ENCODE peak calls at places on chromosomes 3 and 15, in six cellular contexts. D, P, Q, S, C and A are unnamed samples.

GRCh38 chr15:54387808-54388207 is 409.6 kb downstream of the UNC13C start:
- DNase-seq in D (no peak), S (no peak), P (no peak), C (no peak), Q (no peak), A (no peak)

GRCh38 chr3:139758654-139759291 is 81.0 kb upstream of the NMNAT3 start:
- DNase-seq in C (peak; percentile 85), Q (no peak), P (no peak), S (no peak), D (peak; percentile 87), A (no peak)

GRCh38 chr3:100165926-100166550 is 51.7 kb upstream of the FILIP1L start:
- DNase-seq in P (no peak), C (no peak), Q (no peak), D (no peak), S (no peak), A (no peak)

GRCh38 chr3:1406250-1406649 is 313.4 kb downstream of the CNTN6 start:
- DNase-seq in D (no peak), C (no peak), P (no peak), Q (no peak), S (no peak), A (no peak)

GRCh38 chr15:94584833-94585244 is 353.5 kb downstream of the MCTP2 start:
- DNase-seq in P (no peak), Q (no peak), S (no peak), C (no peak), D (no peak), A (peak; percentile 25)

GRCh38 chr15:33152502-33153109 is 41.9 kb downstream of the FMN1 start:
- DNase-seq in D (peak; percentile 61), S (no peak), P (no peak), Q (no peak), C (no peak), A (no peak)

GRCh38 chr3:138567403-138567802 is 26.7 kb downstream of the CEP70 start:
- DNase-seq in D (no peak), C (no peak), P (no peak), Q (no peak), S (no peak), A (no peak)

GRCh38 chr15:49908571-49909295 is 210.3 kb downstream of the ATP8B4 start:
- DNase-seq in S (no peak), C (no peak), D (no peak), P (no peak), Q (no peak), A (no peak)

GRCh38 chr3:192170659-192171058 is 556.7 kb downstream of the FGF12 start:
- DNase-seq in D (no peak), S (no peak), C (no peak), P (no peak), Q (no peak), A (no peak)

GRCh38 chr15:77507911-77508310 is 87.2 kb downstream of the HMG20A start:
- DNase-seq in Q (no peak), S (peak; percentile 55), D (peak; percentile 40), P (peak; percentile 81), C (no peak), A (peak; percentile 34)

GRCh38 chr3:45182915-45183881 is 37.0 kb upstream of the CDCP1 start:
- DNase-seq in Q (no peak), C (no peak), S (peak; percentile 84), P (no peak), D (peak; percentile 76), A (no peak)

GRCh38 chr3:195512798-195513345 is 30.3 kb downstream of the PPP1R2 start:
- DNase-seq in Q (no peak), S (no peak), C (peak; percentile 18), P (no peak), D (no peak), A (no peak)

GRCh38 chr3:178525180-178525704 is 11.0 kb upstream of the KCNMB2 start:
- DNase-seq in P (no peak), S (no peak), D (no peak), C (peak; percentile 17), Q (no peak), A (no peak)

GRCh38 chr3:152737021-152737908 is 97.7 kb upstream of the P2RY1 start:
- DNase-seq in S (no peak), D (peak; percentile 76), C (no peak), Q (no peak), P (peak; percentile 29), A (peak; percentile 48)

GRCh38 chr15:62431806-62432205 is 266.7 kb upstream of the C2CD4B start:
- DNase-seq in C (no peak), Q (no peak), P (no peak), S (no peak), D (no peak), A (no peak)
- TF ChIP-seq CTCF in C (no peak), Q (no peak), P (no peak), S (no peak), D (no peak), A (no peak)

GRCh38 chr15:57503911-57504598 is 87.6 kb upstream of the MYZAP start:
- DNase-seq in S (no peak), P (no peak), D (peak; percentile 27), C (peak; percentile 40), Q (no peak), A (no peak)

GRCh38 chr15:57504599-57504940 is 87.1 kb upstream of the MYZAP start:
- DNase-seq in D (no peak), Q (no peak), P (no peak), C (no peak), S (peak; percentile 56), A (no peak)

GRCh38 chr15:57505056-57505713 is 86.5 kb upstream of the MYZAP start:
- DNase-seq in C (no peak), Q (no peak), P (no peak), D (peak; percentile 17), S (peak; percentile 80), A (no peak)

GRCh38 chr15:57502116-57502515 is 89.6 kb upstream of the MYZAP start:
- DNase-seq in Q (no peak), C (peak; percentile 84), D (no peak), S (no peak), P (no peak), A (no peak)

DNA sequence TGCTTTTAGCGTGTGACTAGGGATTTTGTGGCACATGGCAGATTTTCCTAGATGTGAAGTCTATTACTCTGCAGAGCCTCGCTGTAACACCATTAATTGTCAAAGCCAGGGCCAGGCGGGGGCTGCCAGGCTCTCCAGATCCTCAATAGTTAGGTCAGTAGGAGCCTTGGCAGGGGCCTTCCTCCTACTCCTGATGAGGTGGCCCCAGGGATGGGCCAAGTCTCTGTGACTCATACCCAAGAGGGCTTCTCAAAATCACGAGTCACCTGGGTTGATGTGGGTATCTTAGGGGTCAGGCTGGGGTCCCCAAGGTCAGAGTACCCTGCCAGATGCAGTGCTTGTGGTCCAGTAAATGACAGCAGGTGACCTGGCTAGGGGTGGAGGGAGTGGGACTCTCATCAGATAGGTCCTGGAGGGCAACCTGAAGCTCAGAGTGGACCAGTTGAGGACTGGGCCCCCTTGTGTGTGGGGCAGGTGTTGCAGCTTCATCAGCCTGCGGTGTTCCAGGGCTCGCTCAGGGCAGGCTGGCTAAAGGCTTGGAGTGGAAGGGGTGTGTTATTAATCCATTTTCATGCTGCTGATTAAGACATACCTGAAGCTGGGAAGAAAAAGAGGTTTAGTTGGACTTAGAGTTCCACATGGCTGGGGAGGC is 88.5 kb upstream of the MYZAP start:
- DNase-seq in P (no peak), C (no peak), S (no peak), D (no peak), Q (no peak), A (no peak)
- TF ChIP-seq CTCF in P (no peak), C (no peak), S (peak; percentile 18), D (no peak), Q (no peak), A (no peak)

DNA sequence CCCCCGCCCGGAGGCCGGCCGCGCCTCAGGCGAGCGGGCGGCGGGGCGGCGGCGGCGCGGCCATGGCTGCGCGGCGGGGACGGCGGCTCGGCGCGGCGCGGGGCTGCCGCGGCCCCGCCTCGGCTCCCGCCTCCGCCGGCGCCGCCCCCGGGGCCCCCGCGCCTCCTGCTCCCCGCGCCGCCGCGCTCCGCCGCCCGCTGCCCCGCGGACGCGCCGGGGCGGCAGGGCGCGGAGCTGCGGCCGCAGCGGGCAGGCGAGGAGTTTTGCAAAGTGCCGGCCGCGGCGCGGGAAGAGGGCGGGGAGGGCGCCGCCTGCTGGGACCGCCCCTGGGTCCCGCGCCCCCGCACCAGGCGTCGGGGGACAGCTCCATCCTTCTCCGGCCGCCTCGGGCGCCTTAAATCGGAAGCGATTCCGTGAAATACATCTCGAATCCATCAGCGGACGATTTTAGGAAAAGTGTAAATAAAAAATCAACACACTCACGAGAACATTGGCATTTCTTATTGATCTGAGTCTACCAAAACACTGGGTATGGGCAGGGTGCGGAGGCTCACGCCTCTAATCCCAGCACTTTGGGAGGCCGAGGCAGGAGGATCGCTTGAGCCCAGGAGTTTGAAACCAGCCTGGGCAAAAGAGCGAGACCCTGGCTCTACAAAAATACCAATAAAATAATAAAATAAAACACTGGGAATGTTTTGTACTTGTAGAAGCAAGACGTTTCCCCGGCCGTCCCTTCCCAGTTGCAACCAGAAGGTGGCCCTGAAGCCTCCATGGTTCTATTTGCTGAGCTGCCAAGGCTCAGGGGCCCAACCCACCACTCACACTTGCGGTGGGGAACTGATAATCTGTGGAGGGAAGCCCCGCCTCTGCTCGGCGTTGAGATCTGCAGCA is 136.9 kb downstream of the NUP210 start:
- DNase-seq in Q (no peak), D (no peak), P (peak; percentile 41), C (peak; percentile 72), S (peak; percentile 35), A (peak; percentile 80)
- TF ChIP-seq CTCF in Q (no peak), D (no peak), P (no peak), C (peak; percentile 29), S (peak; percentile 15), A (no peak)

DNA sequence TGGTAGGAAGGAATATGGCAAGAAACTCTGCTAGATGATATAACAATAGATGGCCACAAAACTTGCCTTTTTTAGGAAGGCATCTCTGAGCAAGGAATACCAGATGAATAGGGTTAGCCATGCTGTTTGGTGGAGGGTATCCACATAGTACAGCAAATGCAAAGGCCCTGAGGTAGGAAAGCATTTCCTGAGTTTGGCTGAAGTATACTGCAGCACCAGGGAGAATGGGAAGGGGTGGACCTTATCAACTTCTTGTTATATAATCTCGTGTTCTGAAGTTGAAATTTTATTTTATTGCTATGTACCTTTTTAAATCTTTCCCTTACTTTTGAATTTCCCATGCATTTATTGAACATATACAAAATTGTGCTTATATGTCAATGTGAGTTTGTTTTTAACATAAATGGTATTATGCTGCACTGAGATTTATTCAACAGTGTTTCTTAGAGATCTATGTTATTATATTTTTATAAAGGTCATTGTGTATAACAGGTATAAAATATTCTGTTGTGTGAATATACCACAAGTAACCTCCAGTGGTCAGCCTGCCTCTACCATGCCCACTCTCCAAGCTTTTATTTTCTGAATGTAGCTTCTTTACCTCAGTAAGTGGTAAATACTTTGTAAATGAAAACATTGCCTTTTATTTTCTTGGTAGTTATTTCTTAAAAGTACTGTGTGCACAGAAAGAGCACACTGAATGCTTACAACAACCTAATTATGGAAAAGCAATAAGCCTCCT is 2.8 kb upstream of the KAT2B start:
- DNase-seq in C (no peak), S (no peak), P (no peak), Q (no peak), D (no peak), A (no peak)
- TF ChIP-seq CTCF in C (peak; percentile 3), S (no peak), P (no peak), Q (no peak), D (peak; percentile 14), A (no peak)